ENCODE peak calls at places on chromosomes 2 and 18, in six cellular contexts. V is fibroblast of pulmonary artery, T is HCT116, I is dorsolateral prefrontal cortex, E is GM23248, U is A549. S is an unnamed sample.

GRCh38 chr2:72109904-72110303 is 37.8 kb downstream of the CYP26B1 start:
- DNase-seq in V (no peak), T (no peak), I (no peak), E (no peak), U (no peak), S (no peak)

GRCh38 chr2:235536711-235537110 is 42.9 kb downstream of the AGAP1 start:
- DNase-seq in V (no peak), T (no peak), I (no peak), E (no peak), U (no peak), S (no peak)

GRCh38 chr2:47173986-47174730 is 19.1 kb upstream of the STPG4 start:
- DNase-seq in V (no peak), T (no peak), I (no peak), E (peak; percentile 62), U (no peak), S (no peak)

GRCh38 chr2:64794426-64794995 is 140.8 kb upstream of the SERTAD2 start:
- DNase-seq in V (no peak), T (no peak), I (no peak), E (no peak), U (no peak), S (no peak)

GRCh38 chr18:61546598-61546997 is 213.4 kb downstream of the CDH20 start:
- DNase-seq in V (peak; percentile 64), T (peak; percentile 7), I (no peak), E (peak; percentile 79), U (no peak), S (peak; percentile 75)

GRCh38 chr18:35415511-35416427 is 38.6 kb upstream of the ZNF396 start:
- DNase-seq in V (peak; percentile 11), T (no peak), I (no peak), E (peak; percentile 65), U (no peak), S (no peak)

GRCh38 chr2:238761802-238762373 is 86.0 kb upstream of the TWIST2 start:
- DNase-seq in V (peak; percentile 47), T (no peak), I (no peak), E (peak; percentile 60), U (no peak), S (no peak)

GRCh38 chr2:222433381-222434173 is 9.2 kb downstream of the SGPP2 start:
- DNase-seq in V (no peak), T (no peak), I (no peak), E (no peak), U (no peak), S (no peak)

GRCh38 chr2:16120591-16120990 is 180.2 kb downstream of the MYCN start:
- DNase-seq in V (no peak), T (no peak), I (no peak), E (no peak), U (no peak), S (no peak)

GRCh38 chr18:76943542-76944339 is 121.4 kb downstream of the ZNF236 start:
- DNase-seq in V (peak; percentile 66), T (no peak), I (no peak), E (peak; percentile 87), U (no peak), S (no peak)

GRCh38 chr18:30634249-30634648 is 408.3 kb downstream of the DSC3 start:
- DNase-seq in V (no peak), T (no peak), I (no peak), E (no peak), U (no peak), S (no peak)

GRCh38 chr18:45627204-45627526 is 11.9 kb downstream of the SLC14A2 start:
- DNase-seq in V (no peak), T (no peak), I (no peak), E (no peak), U (no peak), S (no peak)

GRCh38 chr2:184444623-184445223 is 153.6 kb upstream of the ZNF804A start:
- DNase-seq in V (no peak), T (no peak), I (no peak), E (no peak), U (no peak), S (no peak)

GRCh38 chr2:105781274-105781673 is 36.6 kb downstream of the NCK2 start:
- DNase-seq in V (peak; percentile 60), T (no peak), I (no peak), E (no peak), U (no peak), S (no peak)

GRCh38 chr18:34661464-34662087 is 48.5 kb upstream of the DTNA start:
- DNase-seq in V (peak; percentile 60), T (peak; percentile 33), I (no peak), E (peak; percentile 62), U (peak; percentile 29), S (peak; percentile 50)

GRCh38 chr2:105287692-105288091 is 41.8 kb downstream of the TGFBRAP1 start:
- DNase-seq in V (peak; percentile 59), T (peak; percentile 16), I (no peak), E (peak; percentile 42), U (peak; percentile 68), S (peak; percentile 4)

GRCh38 chr2:45353879-45354278 is 257.2 kb downstream of the SRBD1 start:
- DNase-seq in V (peak; percentile 87), T (no peak), I (no peak), E (peak; percentile 90), U (peak; percentile 69), S (peak; percentile 72)

GRCh38 chr2:175003875-175004729 is 1.1 kb downstream of the CHN1 start:
- DNase-seq in V (peak; percentile 16), T (no peak), I (no peak), E (peak; percentile 53), U (peak; percentile 47), S (no peak)

GRCh38 chr2:161206491-161207032 is 46.3 kb downstream of the TANK start:
- DNase-seq in V (peak; percentile 87), T (no peak), I (no peak), E (peak; percentile 68), U (no peak), S (no peak)

GRCh38 chr2:86706220-86706619 is 13.9 kb upstream of the RMND5A start:
- DNase-seq in V (no peak), T (no peak), I (no peak), E (no peak), U (no peak), S (no peak)

GRCh38 chr18:26961805-26962204 is 96.3 kb upstream of the AQP4 start:
- DNase-seq in V (no peak), T (no peak), I (no peak), E (no peak), U (no peak), S (no peak)

GRCh38 chr18:10353791-10354190 is 100.6 kb upstream of the APCDD1 start:
- DNase-seq in V (peak; percentile 33), T (no peak), I (no peak), E (peak; percentile 82), U (no peak), S (peak; percentile 83)

GRCh38 chr18:31041346-31042067 is 1.0 kb downstream of the DSC3 start:
- DNase-seq in V (peak; percentile 74), T (no peak), I (no peak), E (no peak), U (no peak), S (no peak)

GRCh38 chr2:88452151-88452851 is at the start of gene FOXI3:
- DNase-seq in V (no peak), T (no peak), I (no peak), E (no peak), U (no peak), S (no peak)

GRCh38 chr2:88450186-88450585 is 2.3 kb downstream of the FOXI3 start:
- DNase-seq in V (no peak), T (no peak), I (no peak), E (no peak), U (no peak), S (no peak)

GRCh38 chr2:88450925-88451575 is 1.4 kb downstream of the FOXI3 start:
- DNase-seq in V (no peak), T (no peak), I (no peak), E (no peak), U (no peak), S (no peak)

GRCh38 chr2:88452980-88453582 is 588 bp upstream of the FOXI3 start:
- DNase-seq in V (peak; percentile 17), T (no peak), I (no peak), E (no peak), U (no peak), S (no peak)

DNA sequence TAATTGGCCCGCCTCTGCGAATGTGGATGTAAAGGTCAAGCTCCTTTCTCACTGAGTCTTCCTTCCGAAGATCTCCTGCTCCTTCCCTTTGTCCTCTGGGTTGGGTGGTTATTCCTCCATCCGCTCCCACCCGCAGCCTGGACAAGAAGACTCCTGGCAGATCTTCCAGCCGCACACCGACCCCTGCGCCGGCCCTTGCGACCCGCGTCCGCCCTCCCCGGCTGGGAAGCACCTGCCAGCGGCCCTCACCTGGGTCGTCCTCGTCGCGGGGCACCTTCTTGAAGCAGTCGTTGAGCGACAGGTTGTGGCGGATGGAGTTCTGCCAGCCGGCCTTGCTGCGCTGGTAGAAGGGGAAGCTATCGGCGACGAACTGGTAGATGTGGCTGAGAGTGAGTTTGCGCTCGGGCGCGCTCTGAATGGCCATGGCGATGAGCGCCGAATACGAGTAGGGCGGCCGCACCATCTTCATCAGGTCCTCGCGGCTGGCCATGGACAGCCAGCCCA is 794 bp downstream of the FOXI3 start:
- DNase-seq in V (no peak), T (no peak), I (no peak), E (peak; percentile 15), U (peak; percentile 23), S (no peak)
- H3K4me3 ChIP-seq in V (no peak overlapping the region), T (no peak overlapping the region), I (no peak overlapping the region), E (no peak overlapping the region), U (peak overlapping the region; percentile 58), S (no peak overlapping the region)

DNA sequence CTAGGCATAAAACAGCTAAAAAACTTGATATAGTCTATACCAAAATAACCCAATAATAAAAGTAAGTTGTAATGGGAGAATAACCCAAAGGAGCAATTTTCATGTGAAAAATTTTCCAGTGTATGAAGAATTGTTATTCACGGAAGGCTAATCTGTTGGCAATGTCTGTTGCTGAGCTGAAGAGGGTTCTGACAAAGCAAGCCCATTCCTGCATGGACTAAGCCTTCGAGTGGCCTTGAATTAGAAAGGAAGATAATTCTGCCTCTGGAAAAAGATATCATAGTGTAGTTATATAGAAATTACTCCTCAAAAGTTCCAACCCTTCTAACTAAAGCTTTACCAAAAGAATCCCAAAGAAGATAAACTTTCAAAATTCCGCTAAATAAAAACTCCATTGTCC is 101.5 kb downstream of the MAP2 start:
- DNase-seq in V (peak; percentile 42), T (no peak), I (no peak), E (peak; percentile 23), U (no peak), S (no peak)
- H3K4me3 ChIP-seq in V (peak overlapping the region; percentile 8), T (no peak overlapping the region), I (no peak overlapping the region), E (peak overlapping the region; percentile 53), U (no peak overlapping the region), S (no peak overlapping the region)

GRCh38 chr2:233418052-233418760 is 63.9 kb downstream of the DGKD start:
- DNase-seq in V (no peak), T (no peak), I (no peak), E (no peak), U (peak; percentile 39), S (no peak)

GRCh38 chr2:233421091-233421816 is 67.0 kb downstream of the DGKD start:
- DNase-seq in V (no peak), T (no peak), I (no peak), E (no peak), U (no peak), S (no peak)

GRCh38 chr2:233422050-233422639 is 67.9 kb downstream of the DGKD start:
- DNase-seq in V (no peak), T (no peak), I (no peak), E (no peak), U (peak; percentile 97), S (no peak)

GRCh38 chr2:233418761-233419625 is 64.7 kb downstream of the DGKD start:
- DNase-seq in V (peak; percentile 81), T (peak; percentile 37), I (no peak), E (no peak), U (peak; percentile 81), S (peak; percentile 40)

GRCh38 chr2:233419626-233420431 is 65.5 kb downstream of the DGKD start:
- DNase-seq in V (peak; percentile 23), T (no peak), I (no peak), E (no peak), U (peak; percentile 61), S (no peak)
- H3K4me3 ChIP-seq in V (no peak overlapping the region), T (peak overlapping the region; percentile 65), I (no peak overlapping the region), E (no peak overlapping the region), U (peak overlapping the region; percentile 47), S (peak overlapping the region; percentile 18)

GRCh38 chr2:210475726-210476125 is 833 bp downstream of the LANCL1 start:
- DNase-seq in V (peak; percentile 4), T (no peak), I (no peak), E (peak; percentile 42), U (no peak), S (no peak)
- H3K4me3 ChIP-seq in V (peak overlapping the region; percentile 73), T (peak overlapping the region; percentile 85), I (peak overlapping the region; percentile 95), E (peak overlapping the region; percentile 93), U (peak overlapping the region; percentile 75), S (peak overlapping the region; percentile 64)